ENCODE peak calls at places on chromosome 17, in six cellular contexts. L is H9, T is trophoblast cell, W is neuronal stem cell, R is mesenchymal stem cell, C is IMR-90. H is an unnamed sample.

GRCh38 chr17:40956401-40957254 is 10.1 kb downstream of the KRT39 start:
- DNase-seq in T (peak), R (peak), W (no peak), C (peak), L (no peak), H (no peak)

GRCh38 chr17:14341866-14342265 is 41.0 kb downstream of the HS3ST3B1 start:
- DNase-seq in L (no peak), W (no peak), C (no peak), R (no peak), T (no peak), H (no peak)

GRCh38 chr17:5509482-5509881 is 23.1 kb downstream of the MIS12 start:
- DNase-seq in T (peak), L (peak), C (peak), W (no peak), R (peak), H (no peak)

GRCh38 chr17:4971826-4972225 is 4.2 kb upstream of the SPAG7 start:
- DNase-seq in R (no peak), T (no peak), C (no peak), W (no peak), L (no peak), H (no peak)

GRCh38 chr17:48970865-48971687 is 2.7 kb upstream of the GIP start:
- DNase-seq in R (no peak), W (no peak), T (no peak), L (no peak), C (no peak), H (no peak)

GRCh38 chr17:10135539-10136257 is 62.7 kb downstream of the GAS7 start:
- DNase-seq in T (peak), L (no peak), W (no peak), R (peak), C (peak), H (no peak)

GRCh38 chr17:40862985-40863733 is 3.9 kb downstream of the KRT12 start:
- DNase-seq in R (peak), L (peak), C (no peak), T (peak), W (peak), H (peak)

GRCh38 chr17:64983708-64984107 is 64.4 kb upstream of the LRRC37A3 start:
- DNase-seq in C (no peak), T (no peak), W (no peak), L (no peak), R (no peak), H (no peak)

GRCh38 chr17:51015145-51015558 is 105.5 kb downstream of the SPAG9 start:
- DNase-seq in T (no peak), L (no peak), W (no peak), R (no peak), C (peak), H (no peak)

GRCh38 chr17:17420561-17421269 is 56.1 kb upstream of the MED9 start:
- DNase-seq in W (no peak), L (no peak), C (peak), R (no peak), T (peak), H (no peak)

GRCh38 chr17:354651-355556 is 2.3 kb upstream of the RPH3AL start:
- DNase-seq in W (no peak), C (no peak), R (no peak), L (peak), T (no peak), H (no peak)

GRCh38 chr17:14552311-14552710 is 251.4 kb downstream of the HS3ST3B1 start:
- DNase-seq in W (no peak), T (no peak), R (no peak), L (no peak), C (no peak), H (no peak)

GRCh38 chr17:29095439-29095838 is 52.5 kb downstream of the PIPOX start:
- DNase-seq in T (no peak), W (no peak), R (no peak), L (no peak), C (no peak), H (no peak)

GRCh38 chr17:28950017-28950751 is 1.1 kb downstream of the PHF12 start:
- DNase-seq in T (no peak), R (peak), C (peak), L (peak), W (peak), H (no peak)

GRCh38 chr17:31400481-31400950 is 9.0 kb downstream of the RAB11FIP4 start:
- DNase-seq in T (no peak), C (no peak), L (peak), W (no peak), R (no peak), H (no peak)

GRCh38 chr17:65115721-65116312 is 21.4 kb upstream of the RGS9 start:
- DNase-seq in T (no peak), R (no peak), L (no peak), W (no peak), C (no peak), H (no peak)

GRCh38 chr17:49552070-49552751 is 23.5 kb upstream of the NXPH3 start:
- DNase-seq in T (no peak), L (no peak), C (peak), W (no peak), R (no peak), H (no peak)

DNA sequence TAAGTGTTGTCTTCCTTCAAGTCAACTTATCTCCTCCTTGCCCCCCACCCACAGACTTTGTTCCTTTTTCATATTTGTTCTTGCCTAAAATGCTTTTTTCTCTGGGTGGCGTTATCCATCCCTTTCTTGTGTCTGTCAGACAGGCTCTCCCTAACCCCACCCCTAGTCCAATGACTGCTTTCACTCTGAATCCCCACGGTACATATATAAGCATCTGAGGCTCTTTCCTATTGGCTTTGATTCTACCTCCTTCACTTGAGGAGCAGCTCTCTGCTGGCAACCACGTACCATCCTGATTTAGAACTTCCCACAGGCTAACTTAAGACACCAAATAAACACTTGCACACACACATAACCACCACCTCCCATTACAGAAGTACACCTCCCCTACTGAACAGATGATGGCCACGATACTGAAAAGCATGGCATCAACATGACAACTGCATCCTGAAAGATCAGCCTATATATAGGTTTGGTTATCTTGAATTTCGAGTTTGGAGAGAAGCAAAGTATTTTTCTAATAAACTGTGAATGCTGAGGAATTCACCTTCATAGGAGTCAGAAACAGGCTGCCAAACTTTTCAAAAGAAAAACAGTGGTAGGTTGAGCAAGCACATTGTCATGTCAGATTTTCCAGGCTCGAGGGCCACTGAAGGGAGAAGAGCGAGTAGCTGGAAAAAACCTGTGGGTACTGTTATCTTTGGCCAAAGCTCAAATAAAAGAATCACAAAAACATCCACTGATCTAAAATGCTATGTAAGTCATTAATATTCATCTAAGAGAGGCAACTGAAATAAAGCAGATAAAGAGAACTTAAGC is 24.3 kb downstream of the STAT3 start:
- DNase-seq in R (no peak), W (no peak), L (no peak), T (peak), C (peak), H (no peak)
- H3K14ac ChIP-seq in R (no peak), W (no peak), L (no peak), T (no peak), C (no peak), H (no peak)

GRCh38 chr17:77749316-77749715 is 209.2 kb upstream of the TNRC6C start:
- DNase-seq in R (no peak), T (no peak), L (peak), C (no peak), W (no peak), H (no peak)
- H3K14ac ChIP-seq in R (no peak), T (no peak), L (peak), C (no peak), W (no peak), H (no peak)

GRCh38 chr17:42992872-42993271 is 5.3 kb upstream of the RPL27 start:
- DNase-seq in R (peak), C (no peak), L (no peak), W (no peak), T (peak), H (no peak)
- H3K14ac ChIP-seq in R (no peak), C (no peak), L (no peak), W (no peak), T (no peak), H (no peak)

GRCh38 chr17:57918017-57918895 is 37.0 kb downstream of the CUEDC1 start:
- DNase-seq in R (peak), C (peak), T (no peak), L (no peak), W (no peak), H (no peak)

GRCh38 chr17:57914274-57915147 is 40.7 kb downstream of the CUEDC1 start:
- DNase-seq in R (no peak), C (no peak), T (no peak), L (no peak), W (no peak), H (no peak)

GRCh38 chr17:57915532-57915931 is 39.7 kb downstream of the CUEDC1 start:
- DNase-seq in T (no peak), W (no peak), L (no peak), C (peak), R (no peak), H (no peak)

GRCh38 chr17:57915980-57916757 is 39.0 kb downstream of the CUEDC1 start:
- DNase-seq in C (peak), T (no peak), W (peak), R (no peak), L (peak), H (peak)

DNA sequence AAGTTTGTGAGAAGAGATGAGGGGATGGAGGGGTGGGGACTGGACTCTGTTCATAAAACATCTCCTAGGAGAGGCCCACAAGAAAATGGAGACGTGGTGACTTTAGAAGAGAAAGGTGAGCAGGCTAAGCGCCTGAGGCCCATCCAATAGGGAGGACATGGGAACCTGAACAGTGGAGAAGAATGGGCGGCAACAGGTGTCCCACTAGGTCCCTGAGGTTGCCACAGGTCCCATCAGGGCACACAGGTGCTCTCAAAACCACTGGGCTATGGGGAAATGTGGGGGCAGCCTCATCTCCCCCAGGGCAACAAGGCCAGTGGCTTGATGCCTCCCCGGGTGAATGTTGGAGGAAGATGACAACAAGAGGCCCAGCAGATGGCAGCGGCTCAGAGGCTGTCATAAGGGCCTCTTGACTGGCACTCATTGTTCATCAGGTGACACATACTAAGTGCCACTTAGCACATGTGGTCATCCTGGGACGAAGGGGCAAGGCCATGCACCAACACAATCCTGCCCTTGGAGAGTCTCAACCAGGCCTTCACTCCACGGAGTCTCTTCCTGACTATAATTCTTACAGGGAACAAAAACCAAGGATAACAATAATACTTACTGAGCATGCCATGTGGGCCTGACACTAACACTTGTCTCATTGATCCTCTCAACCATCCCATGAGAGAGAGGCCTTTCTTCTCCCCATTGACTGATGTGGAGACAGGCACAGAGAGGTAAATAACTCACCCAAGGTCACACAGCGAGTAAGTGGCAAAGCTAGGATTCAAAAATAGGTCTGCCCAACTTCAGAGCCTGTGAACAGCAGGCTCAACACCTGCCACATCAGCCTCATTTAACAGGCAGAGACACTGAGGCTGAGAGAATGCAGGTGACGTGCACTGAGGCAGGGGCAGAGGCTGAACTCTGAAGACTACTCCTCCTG is 38.0 kb downstream of the CUEDC1 start:
- DNase-seq in C (no peak), W (no peak), T (no peak), L (no peak), R (no peak), H (no peak)
- H3K14ac ChIP-seq in C (peak), W (no peak), T (no peak), L (peak), R (no peak), H (no peak)

GRCh38 chr17:59361386-59361785 is 29.9 kb downstream of the YPEL2 start:
- DNase-seq in T (peak), L (no peak), R (peak), W (no peak), C (peak), H (no peak)
- H3K14ac ChIP-seq in T (no peak), L (no peak), R (no peak), W (no peak), C (no peak), H (no peak)

DNA sequence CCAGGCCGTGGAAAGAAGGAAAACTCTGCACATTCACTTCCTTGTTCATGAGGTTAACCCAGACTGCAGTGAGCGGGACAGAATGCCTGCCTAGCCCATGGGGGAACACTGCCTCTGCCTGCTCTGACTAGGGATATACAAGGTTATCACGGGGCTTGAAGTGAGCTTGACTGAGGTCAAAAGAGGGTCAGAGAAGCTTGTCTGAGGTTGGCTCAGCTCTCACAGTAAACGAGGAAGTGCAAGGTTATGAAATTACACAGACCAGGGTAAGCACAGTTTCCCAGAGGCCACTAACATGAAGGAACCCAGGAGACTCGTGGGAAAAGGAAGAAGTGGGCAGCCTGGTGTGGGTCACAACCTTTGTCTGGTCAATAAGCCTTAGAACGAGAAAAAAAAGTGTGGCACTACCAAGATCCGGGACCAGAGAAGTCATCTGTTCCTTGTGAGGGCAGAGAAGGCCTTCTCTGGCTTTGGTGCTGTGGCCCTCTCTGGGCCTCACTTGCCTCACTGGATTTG is 28.8 kb downstream of the HIC1 start:
- DNase-seq in W (no peak), L (no peak), C (no peak), T (peak), R (peak), H (no peak)
- H3K14ac ChIP-seq in W (peak), L (no peak), C (peak), T (peak), R (no peak), H (no peak)

DNA sequence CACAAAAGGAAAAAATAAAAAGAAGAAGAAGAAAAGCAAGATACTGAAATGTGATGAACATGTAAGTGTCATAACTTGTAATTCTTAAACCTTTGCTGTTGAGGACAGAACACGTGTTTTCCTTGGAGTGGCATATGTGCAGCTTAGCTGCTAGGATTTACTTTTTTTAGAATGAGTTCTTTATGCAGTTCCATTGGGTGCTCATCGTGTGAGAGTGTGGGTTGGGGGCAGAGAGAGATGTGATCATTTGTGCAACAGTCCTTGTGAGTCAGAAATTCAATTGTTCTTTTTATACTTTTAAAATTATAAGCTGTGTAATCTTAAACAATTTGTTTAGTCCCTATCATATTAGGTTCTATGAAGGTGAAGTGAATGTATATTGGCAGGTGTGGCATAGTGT is 5.5 kb upstream of the DHRS11 start:
- DNase-seq in L (no peak), T (no peak), C (no peak), R (no peak), W (no peak), H (no peak)
- H3K14ac ChIP-seq in L (no peak), T (no peak), C (no peak), R (no peak), W (no peak), H (no peak)

GRCh38 chr17:44144966-44145739 is 3.4 kb downstream of the HROB start:
- DNase-seq in C (peak), T (peak), L (no peak), R (peak), W (no peak), H (no peak)
- H3K14ac ChIP-seq in C (no peak), T (no peak), L (no peak), R (no peak), W (no peak), H (no peak)

H was measured in H1.